ENCODE peak calls at places on chromosome 1, in five cellular contexts. X, L, Z, M and J are unnamed samples.

GRCh38 chr1:196160066-196160795 is 448.0 kb downstream of the KCNT2 start:
- DNase-seq in X (no peak), L (no peak), Z (peak; percentile 87), M (no peak), J (no peak)

GRCh38 chr1:11793819-11794218 is 11.9 kb downstream of the MTHFR start:
- DNase-seq in X (no peak), L (no peak), Z (no peak), M (no peak), J (no peak)

GRCh38 chr1:225519166-225519863 is 91.5 kb upstream of the LBR start:
- DNase-seq in X (no peak), L (no peak), Z (peak; percentile 9), M (no peak), J (peak; percentile 31)

GRCh38 chr1:24702511-24703293 is 42.5 kb upstream of the CLIC4 start:
- DNase-seq in X (no peak), L (no peak), Z (peak; percentile 96), M (no peak), J (no peak)

GRCh38 chr1:85581802-85582686 is 1.5 kb downstream of the CCN1 start:
- DNase-seq in X (no peak), L (peak; percentile 80), Z (peak; percentile 79), M (peak; percentile 81), J (peak; percentile 22)

GRCh38 chr1:197041486-197042353 is 25.3 kb downstream of the F13B start:
- DNase-seq in X (no peak), L (no peak), Z (no peak), M (no peak), J (no peak)

GRCh38 chr1:107141491-107142369 is 891 bp downstream of the NTNG1 start:
- DNase-seq in X (no peak), L (peak; percentile 46), Z (peak; percentile 61), M (no peak), J (no peak)

GRCh38 chr1:53145942-53146708 is 3.7 kb upstream of the SLC1A7 start:
- DNase-seq in X (peak; percentile 86), L (peak; percentile 61), Z (peak; percentile 100), M (peak; percentile 75), J (peak; percentile 28)

GRCh38 chr1:84753516-84754375 is 63.5 kb upstream of the SSX2IP start:
- DNase-seq in X (no peak), L (peak; percentile 64), Z (peak; percentile 57), M (peak; percentile 55), J (peak; percentile 58)

GRCh38 chr1:32702599-32703478 is at the start of gene SYNC:
- DNase-seq in X (peak; percentile 83), L (peak; percentile 81), Z (peak; percentile 89), M (peak; percentile 67), J (peak; percentile 77)

GRCh38 chr1:228015276-228016180 is 8.7 kb downstream of the WNT3A start:
- DNase-seq in X (peak; percentile 52), L (peak; percentile 40), Z (peak; percentile 57), M (no peak), J (peak; percentile 3)

GRCh38 chr1:116122955-116123757 is 12.0 kb downstream of the MAB21L3 start:
- DNase-seq in X (no peak), L (peak; percentile 58), Z (peak; percentile 82), M (peak; percentile 59), J (no peak)

GRCh38 chr1:36123357-36123756 is 1.7 kb downstream of the COL8A2 start:
- DNase-seq in X (no peak), L (peak; percentile 77), Z (peak; percentile 39), M (no peak), J (no peak)

GRCh38 chr1:221739018-221739676 is 2.7 kb downstream of the DUSP10 start:
- DNase-seq in X (no peak), L (no peak), Z (no peak), M (no peak), J (no peak)
- H3K27ac ChIP-seq in X (no peak overlapping the region), L (no peak overlapping the region), Z (no peak overlapping the region), M (no peak overlapping the region), J (no peak overlapping the region)

GRCh38 chr1:152112101-152112884 is 3.0 kb downstream of the TCHH start:
- DNase-seq in X (no peak), L (no peak), Z (peak; percentile 39), M (no peak), J (no peak)
- H3K4me3 ChIP-seq in X (peak overlapping the region; percentile 62), L (peak overlapping the region; percentile 61), Z (peak overlapping the region; percentile 22), M (no peak overlapping the region), J (peak overlapping the region; percentile 67)

DNA sequence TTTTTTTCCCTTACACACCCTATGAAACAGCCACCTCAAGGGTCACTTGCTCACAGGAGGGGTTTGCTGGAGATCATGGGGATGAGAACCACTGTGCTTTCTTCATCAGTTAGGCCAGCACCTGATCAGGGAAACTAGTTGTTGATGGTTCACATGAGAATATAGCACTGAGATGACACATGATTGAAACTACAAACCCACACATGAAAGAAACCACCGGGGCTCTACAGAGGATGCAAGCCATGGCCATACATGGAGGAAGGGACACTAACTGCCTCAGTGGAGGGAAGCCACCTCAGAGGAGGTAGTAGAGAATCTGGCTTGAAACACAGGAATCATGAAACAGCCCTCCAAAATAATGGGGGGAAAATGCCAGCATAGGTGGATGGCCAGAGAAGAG is 63.2 kb downstream of the PRKAB2 start:
- DNase-seq in X (no peak), L (no peak), Z (no peak), M (no peak), J (no peak)
- H3K27ac ChIP-seq in X (no peak overlapping the region), L (no peak overlapping the region), Z (no peak overlapping the region), M (no peak overlapping the region), J (no peak overlapping the region)

DNA sequence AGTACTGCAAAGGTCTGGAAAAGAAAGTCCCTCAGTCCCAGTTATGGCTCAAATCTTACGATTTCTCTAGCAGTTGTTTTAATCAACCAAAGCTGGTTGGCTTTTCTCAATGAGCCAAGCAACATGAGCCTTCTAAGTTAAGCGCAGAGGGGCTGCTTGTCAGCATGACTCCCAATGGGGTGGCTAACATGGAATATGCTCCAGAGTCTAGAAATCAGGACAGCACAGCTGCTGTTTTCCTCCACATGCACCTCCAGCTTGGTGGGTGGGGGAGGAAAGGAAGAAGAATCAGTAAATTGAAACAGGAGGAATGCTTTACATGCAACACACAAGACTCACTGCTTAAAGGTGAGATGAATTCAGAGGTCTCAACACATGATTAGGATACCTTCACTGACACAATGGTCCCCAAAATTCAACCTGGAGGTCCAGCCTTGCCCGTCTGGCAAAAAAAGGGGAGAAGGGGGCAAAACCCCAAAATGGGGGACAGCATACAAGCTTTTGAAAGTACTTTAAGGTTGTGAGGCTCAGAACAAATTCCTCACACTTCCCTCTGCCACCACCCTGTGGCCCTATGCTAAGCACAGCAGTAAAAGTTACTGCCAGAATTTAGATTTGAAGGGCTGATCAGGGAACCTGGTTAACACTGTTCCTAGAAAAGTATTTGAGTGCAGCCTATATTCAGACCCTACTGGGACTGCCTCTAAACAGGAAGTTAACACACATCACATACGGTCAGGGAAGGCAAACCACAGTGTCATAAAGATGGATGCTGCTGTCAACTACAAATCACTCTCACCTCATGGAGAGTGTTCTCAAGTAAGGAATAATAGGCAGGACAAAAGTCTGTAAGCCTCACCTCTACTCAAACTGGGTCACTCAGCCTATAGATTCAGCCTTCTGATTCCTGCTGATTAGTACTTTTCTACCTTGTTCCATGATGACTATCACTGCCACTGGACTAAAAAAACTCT is 2.6 kb downstream of the GATAD2B start:
- DNase-seq in X (no peak), L (no peak), Z (peak; percentile 18), M (no peak), J (no peak)
- H3K4me3 ChIP-seq in X (peak overlapping the region; percentile 27), L (no peak overlapping the region), Z (peak overlapping the region; percentile 92), M (no peak overlapping the region), J (peak overlapping the region; percentile 91)

GRCh38 chr1:204968946-204969345 is 74.1 kb upstream of the CNTN2 start:
- DNase-seq in X (no peak), L (no peak), Z (no peak), M (no peak), J (no peak)

GRCh38 chr1:204971700-204972336 is 71.2 kb upstream of the CNTN2 start:
- DNase-seq in X (no peak), L (no peak), Z (peak; percentile 86), M (no peak), J (no peak)

GRCh38 chr1:204972461-204972860 is 70.6 kb upstream of the CNTN2 start:
- DNase-seq in X (no peak), L (no peak), Z (peak; percentile 25), M (no peak), J (no peak)

GRCh38 chr1:204973449-204973848 is 69.6 kb upstream of the CNTN2 start:
- DNase-seq in X (no peak), L (no peak), Z (no peak), M (no peak), J (no peak)

DNA sequence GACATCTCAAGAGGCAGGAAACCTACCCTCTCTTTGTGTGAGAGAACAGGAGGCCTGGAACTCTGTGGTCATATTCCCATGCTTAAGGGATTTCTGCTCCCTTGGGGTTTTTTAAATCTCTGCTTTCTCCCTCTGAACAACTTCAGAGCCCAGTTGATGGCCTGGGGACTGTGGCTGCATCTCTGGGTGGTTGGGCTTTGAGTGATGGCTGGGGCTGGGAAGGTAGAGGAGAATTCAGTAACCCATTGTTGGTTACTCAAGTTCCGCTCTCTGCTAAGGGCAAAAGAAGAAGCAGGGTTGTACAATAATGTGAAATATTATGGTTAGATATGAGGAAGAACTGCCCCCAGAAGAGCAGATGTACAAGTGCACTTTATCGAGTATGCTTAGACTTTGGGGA is 72.1 kb upstream of the CNTN2 start:
- DNase-seq in X (no peak), L (no peak), Z (no peak), M (no peak), J (no peak)
- H3K27ac ChIP-seq in X (no peak overlapping the region), L (no peak overlapping the region), Z (no peak overlapping the region), M (no peak overlapping the region), J (no peak overlapping the region)

GRCh38 chr1:238767321-238767720 is 619.0 kb upstream of the CHRM3 start:
- DNase-seq in X (no peak), L (no peak), Z (no peak), M (no peak), J (no peak)

GRCh38 chr1:238764779-238765178 is 621.6 kb upstream of the CHRM3 start:
- DNase-seq in X (no peak), L (no peak), Z (no peak), M (no peak), J (no peak)
- H3K4me3 ChIP-seq in X (no peak overlapping the region), L (no peak overlapping the region), Z (no peak overlapping the region), M (no peak overlapping the region), J (no peak overlapping the region)